ENCODE peak calls at places on chromosome 10, in four cellular contexts. X is IMR-90, U is AG09309, P is choroid plexus epithelial cell. D is an unnamed sample.

GRCh38 chr10:5858811-5859210 is 30.9 kb downstream of the ANKRD16 start:
- DNase-seq in X (no peak), U (no peak), P (no peak), D (no peak)

GRCh38 chr10:57657164-57657765 is 610.4 kb downstream of the IPMK start:
- DNase-seq in X (peak; percentile 39), U (peak; percentile 8), P (peak; percentile 83), D (peak; percentile 19)

GRCh38 chr10:77890097-77890496 is 36.5 kb downstream of the DLG5 start:
- DNase-seq in X (no peak), P (no peak), U (no peak), D (no peak)

GRCh38 chr10:70253878-70254765 is 20.9 kb upstream of the PPA1 start:
- DNase-seq in U (no peak), P (no peak), X (no peak), D (no peak)

GRCh38 chr10:79029478-79030390 is 39.0 kb upstream of the ZMIZ1 start:
- DNase-seq in X (no peak), U (no peak), P (no peak), D (no peak)

GRCh38 chr10:87684001-87684628 is 24.4 kb downstream of the PAPSS2 start:
- DNase-seq in U (no peak), X (no peak), P (no peak), D (no peak)

GRCh38 chr10:64091889-64092288 is 570.7 kb downstream of the REEP3 start:
- DNase-seq in P (peak; percentile 1), X (no peak), U (no peak), D (no peak)

GRCh38 chr10:4395731-4396130 is 430.3 kb upstream of the AKR1E2 start:
- DNase-seq in P (no peak), U (no peak), X (no peak), D (no peak)

GRCh38 chr10:48254745-48255144 is 19.8 kb downstream of the FRMPD2 start:
- DNase-seq in X (no peak), U (no peak), P (no peak), D (no peak)

GRCh38 chr10:93718937-93719725 is 16.7 kb upstream of the FRA10AC1 start:
- DNase-seq in P (peak; percentile 16), X (no peak), U (no peak), D (no peak)

GRCh38 chr10:128958881-128959690 is 508.0 kb upstream of the MGMT start:
- DNase-seq in X (no peak), P (no peak), U (no peak), D (no peak)

GRCh38 chr10:99234067-99234738 is 1.4 kb downstream of the HPSE2 start:
- DNase-seq in U (no peak), X (peak; percentile 31), P (peak; percentile 47), D (peak; percentile 55)

GRCh38 chr10:62735464-62736188 is 68.9 kb upstream of the ADO start:
- DNase-seq in P (peak; percentile 35), U (no peak), X (peak; percentile 47), D (peak; percentile 36)

GRCh38 chr10:103451091-103451801 is 924 bp downstream of the CALHM2 start:
- DNase-seq in U (no peak), P (peak; percentile 17), X (no peak), D (peak; percentile 91)

GRCh38 chr10:128325788-128326187 is 199.6 kb upstream of the MKI67 start:
- DNase-seq in U (no peak), X (no peak), P (no peak), D (no peak)

GRCh38 chr10:99236627-99237309 is 1.1 kb upstream of the HPSE2 start:
- DNase-seq in U (no peak), P (no peak), X (no peak), D (no peak)

GRCh38 chr10:21523007-21523406 is 2.5 kb downstream of the SKIDA1 start:
- DNase-seq in U (no peak), X (no peak), P (no peak), D (no peak)

GRCh38 chr10:27470890-27471289 is 33.2 kb upstream of the RAB18 start:
- DNase-seq in X (no peak), P (no peak), U (no peak), D (no peak)

GRCh38 chr10:79057481-79058275 is 11.1 kb upstream of the ZMIZ1 start:
- DNase-seq in U (no peak), X (no peak), P (no peak), D (no peak)

GRCh38 chr10:97135464-97135863 is 50.3 kb downstream of the SLIT1 start:
- DNase-seq in U (no peak), P (no peak), X (no peak), D (no peak)

GRCh38 chr10:113521482-113521795 is 31.4 kb upstream of the HABP2 start:
- DNase-seq in X (no peak), P (no peak), U (no peak), D (no peak)
- TF ChIP-seq CTCF in X (no peak), P (no peak), U (no peak), D (no peak)

GRCh38 chr10:32954080-32954479 is 4.0 kb downstream of the ITGB1 start:
- DNase-seq in P (no peak), X (no peak), U (no peak), D (no peak)

GRCh38 chr10:32955790-32956189 is 2.2 kb downstream of the ITGB1 start:
- DNase-seq in P (no peak), U (no peak), X (no peak), D (no peak)

GRCh38 chr10:32956365-32957197 is 1.4 kb downstream of the ITGB1 start:
- DNase-seq in U (no peak), X (no peak), P (no peak), D (no peak)

GRCh38 chr10:32954545-32955298 is 3.3 kb downstream of the ITGB1 start:
- DNase-seq in P (no peak), U (no peak), X (no peak), D (no peak)

GRCh38 chr10:32955299-32955772 is 2.7 kb downstream of the ITGB1 start:
- DNase-seq in X (no peak), U (no peak), P (no peak), D (no peak)
- H3K4me3 ChIP-seq in X (peak overlapping the region; percentile 100), U (peak overlapping the region; percentile 44), P (peak overlapping the region; percentile 82), D (peak overlapping the region; percentile 70)

GRCh38 chr10:71725998-71726672 is 6.6 kb upstream of the C10orf105 start:
- DNase-seq in U (no peak), X (peak; percentile 39), P (peak; percentile 62), D (no peak)
- TF ChIP-seq CTCF in U (peak; percentile 54), X (peak; percentile 45), P (peak; percentile 62), D (peak; percentile 33)

DNA sequence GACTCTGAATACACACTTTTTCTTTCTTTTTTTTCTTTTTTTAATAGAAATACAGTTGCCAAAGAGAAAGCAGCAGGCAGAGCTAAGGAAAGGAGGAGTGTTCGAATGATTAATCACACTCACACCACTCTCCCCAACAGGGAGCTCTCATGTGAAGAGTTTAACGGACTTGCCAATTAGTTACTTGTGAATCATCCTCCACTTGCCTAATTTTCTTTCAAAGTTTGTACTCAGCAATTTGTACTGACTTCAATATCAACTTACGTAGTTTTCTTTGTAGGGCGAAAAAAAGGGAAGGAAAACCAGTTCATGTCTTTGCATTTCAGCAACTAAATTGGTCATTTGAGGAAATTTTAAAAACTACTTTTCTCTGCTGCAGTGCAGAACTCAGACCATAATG is 109.2 kb downstream of the PIP4K2A start:
- DNase-seq in P (peak; percentile 89), X (peak; percentile 35), U (peak; percentile 65), D (peak; percentile 45)
- H3K4me3 ChIP-seq in P (no peak overlapping the region), X (no peak overlapping the region), U (no peak overlapping the region), D (no peak overlapping the region)

GRCh38 chr10:121633056-121633455 is 34.8 kb upstream of the FGFR2 start:
- DNase-seq in X (no peak), U (no peak), P (no peak), D (no peak)

GRCh38 chr10:121624778-121625330 is 26.6 kb upstream of the FGFR2 start:
- DNase-seq in P (no peak), X (no peak), U (no peak), D (no peak)

GRCh38 chr10:121627810-121628209 is 29.6 kb upstream of the FGFR2 start:
- DNase-seq in U (peak; percentile 4), P (no peak), X (no peak), D (no peak)

GRCh38 chr10:121631296-121631695 is 33.1 kb upstream of the FGFR2 start:
- DNase-seq in U (no peak), P (no peak), X (no peak), D (no peak)

GRCh38 chr10:121628859-121629258 is 30.6 kb upstream of the FGFR2 start:
- DNase-seq in P (no peak), X (no peak), U (no peak), D (no peak)
- TF ChIP-seq CTCF in P (no peak), X (no peak), U (no peak), D (no peak)

DNA sequence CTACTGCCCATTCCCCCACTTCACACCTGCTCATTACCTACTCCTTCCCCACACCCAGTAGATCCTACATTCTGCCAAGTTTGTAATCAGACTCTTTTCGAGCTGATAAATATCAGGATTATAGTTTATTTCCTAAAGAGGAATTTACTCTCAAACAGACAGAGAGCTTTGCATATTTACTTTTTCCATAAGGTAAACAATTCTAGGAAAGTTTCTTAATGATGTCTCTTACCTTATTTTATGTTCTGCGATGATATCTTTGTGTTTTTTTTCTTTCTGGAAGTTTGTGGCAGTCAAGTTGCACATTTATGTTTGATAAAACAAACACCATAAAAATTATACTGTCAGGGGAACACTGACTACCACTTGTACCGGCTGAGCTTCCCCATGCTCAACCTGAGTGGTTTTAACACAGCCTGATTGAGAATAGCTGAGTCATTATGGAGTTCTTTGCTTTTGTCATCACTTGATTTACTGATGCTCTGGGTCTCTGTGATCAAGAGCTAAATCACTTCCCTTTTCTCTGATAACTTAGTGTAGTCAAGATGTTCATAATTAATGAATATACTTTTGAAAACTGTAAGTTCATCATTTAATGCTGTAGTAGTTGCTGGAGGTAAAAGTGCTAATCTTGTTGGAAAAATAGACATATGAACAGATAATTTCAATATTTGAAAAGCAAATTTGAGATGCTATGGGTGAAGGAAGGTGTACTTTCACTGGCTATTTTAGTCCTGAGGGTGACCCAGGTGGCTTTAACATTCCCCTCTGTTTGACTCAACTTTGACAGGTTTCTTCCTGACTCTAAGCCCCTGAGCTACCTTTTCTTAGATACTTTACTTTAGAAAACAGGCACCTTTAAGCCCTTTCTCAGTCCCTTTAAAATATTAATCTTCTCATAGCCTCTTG is 1034.5 kb upstream of the LRRTM3 start:
- DNase-seq in U (no peak), X (no peak), P (no peak), D (no peak)
- H3K4me3 ChIP-seq in U (no peak overlapping the region), X (no peak overlapping the region), P (no peak overlapping the region), D (no peak overlapping the region)

GRCh38 chr10:100826983-100827818 is 81.8 kb downstream of the PAX2 start:
- DNase-seq in X (no peak), P (no peak), U (no peak), D (no peak)
- TF ChIP-seq CTCF in X (no peak), P (peak; percentile 13), U (no peak), D (no peak)

DNA sequence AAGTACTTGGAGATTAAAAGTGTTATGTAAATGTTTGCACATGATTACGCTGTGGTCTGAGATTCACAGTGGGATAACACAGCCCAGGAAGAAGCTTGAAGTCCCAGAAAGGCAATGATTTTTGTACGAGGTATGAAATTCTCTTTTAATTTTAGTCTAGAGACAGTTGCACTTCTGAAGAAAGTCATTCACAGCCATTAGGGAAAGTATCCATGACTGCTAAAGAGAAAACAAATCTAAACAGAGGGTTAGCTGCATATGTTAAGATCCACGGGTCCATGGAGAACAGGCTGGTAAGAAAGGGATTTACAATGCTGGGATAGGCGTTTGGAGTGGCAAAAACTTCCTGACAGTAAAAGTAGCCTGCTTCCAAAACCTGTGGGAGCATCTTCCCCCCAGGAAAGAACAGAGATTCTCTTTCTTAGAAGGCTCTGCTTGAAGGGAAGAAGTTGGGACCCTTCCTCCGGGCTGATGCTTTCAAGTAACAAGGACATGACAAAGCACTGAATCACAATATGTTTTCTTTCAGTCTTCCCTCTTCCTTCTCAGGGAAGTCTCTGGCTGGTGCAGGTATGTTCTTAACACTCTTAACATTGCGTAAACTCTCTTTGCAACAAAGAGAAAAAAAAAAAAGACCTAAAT is 220.8 kb upstream of the CELF2 start:
- DNase-seq in U (no peak), X (peak; percentile 44), P (peak; percentile 92), D (no peak)
- H3K4me3 ChIP-seq in U (no peak overlapping the region), X (no peak overlapping the region), P (no peak overlapping the region), D (no peak overlapping the region)